ENCODE peak calls at places on chromosomes 1 and 21, in four cellular contexts. P is GM12878, B is HepG2, R is SK-N-SH. S is an unnamed sample.

GRCh38 chr1:10054465-10054864 is 21.7 kb downstream of the UBE4B start:
- DNase-seq in P (no peak), R (no peak), B (no peak), S (no peak)

GRCh38 chr1:90936061-90936460 is 85.8 kb downstream of the ZNF644 start:
- DNase-seq in R (no peak), B (no peak), P (no peak), S (no peak)

GRCh38 chr21:14773777-14774345 is 227.7 kb upstream of the SAMSN1 start:
- DNase-seq in R (peak; percentile 1), B (peak; percentile 30), P (no peak), S (peak; percentile 90)

GRCh38 chr1:24364605-24364974 is 45.4 kb downstream of the GRHL3 start:
- DNase-seq in P (no peak), B (no peak), R (no peak), S (no peak)

GRCh38 chr21:38804030-38804616 is 1.6 kb upstream of the ETS2 start:
- DNase-seq in B (no peak), P (no peak), R (no peak), S (no peak)

GRCh38 chr21:41726970-41727783 is 39.7 kb downstream of the RIPK4 start:
- DNase-seq in B (peak; percentile 48), P (no peak), R (no peak), S (no peak)

GRCh38 chr1:201111672-201112071 is 554 bp downstream of the CACNA1S start:
- DNase-seq in B (no peak), R (no peak), P (no peak), S (no peak)

GRCh38 chr1:235009074-235009473 is 119.6 kb downstream of the TOMM20 start:
- DNase-seq in P (peak; percentile 81), R (no peak), B (no peak), S (no peak)

GRCh38 chr1:29325675-29326074 is 89.4 kb downstream of the PTPRU start:
- DNase-seq in P (no peak), R (peak; percentile 72), B (no peak), S (no peak)

GRCh38 chr1:48789903-48790302 is 13.2 kb upstream of the BEND5 start:
- DNase-seq in P (no peak), R (no peak), B (no peak), S (no peak)

GRCh38 chr1:244273845-244274619 is 177.7 kb downstream of the ADSS2 start:
- DNase-seq in B (no peak), R (no peak), P (no peak), S (peak; percentile 81)

GRCh38 chr1:22132517-22133235 is 10.2 kb downstream of the WNT4 start:
- DNase-seq in P (no peak), B (no peak), R (no peak), S (no peak)

GRCh38 chr1:54781023-54781723 is 16.9 kb upstream of the PARS2 start:
- DNase-seq in P (no peak), B (no peak), R (no peak), S (no peak)

GRCh38 chr21:36061445-36061844 is 1.1 kb upstream of the SETD4 start:
- DNase-seq in B (no peak), P (no peak), R (no peak), S (no peak)

GRCh38 chr1:156748670-156749428 is 2.6 kb downstream of the HDGF start:
- DNase-seq in B (peak; percentile 50), P (no peak), R (no peak), S (peak; percentile 73)

GRCh38 chr1:43152866-43153265 is 19.2 kb downstream of the EBNA1BP2 start:
- DNase-seq in R (no peak), P (no peak), B (no peak), S (no peak)

GRCh38 chr1:201702936-201703335 is 126.0 kb upstream of the IPO9 start:
- DNase-seq in P (no peak), B (no peak), R (peak; percentile 82), S (peak; percentile 39)

GRCh38 chr1:243508303-243508713 is 252.5 kb downstream of the SDCCAG8 start:
- DNase-seq in P (no peak), R (no peak), B (no peak), S (no peak)

GRCh38 chr1:171984850-171985485 is 143.7 kb downstream of the DNM3 start:
- DNase-seq in P (no peak), B (peak; percentile 40), R (peak; percentile 19), S (peak; percentile 23)

GRCh38 chr1:33055210-33055991 is 18.7 kb upstream of the AK2 start:
- DNase-seq in R (peak; percentile 85), B (peak; percentile 88), P (peak; percentile 15), S (peak; percentile 81)

GRCh38 chr1:11882814-11883538 is 24.2 kb upstream of the NPPB start:
- DNase-seq in R (peak; percentile 78), B (peak; percentile 40), P (no peak), S (peak; percentile 98)

GRCh38 chr1:25867210-25867991 is 8.1 kb downstream of the PAQR7 start:
- DNase-seq in B (peak; percentile 65), P (no peak), R (no peak), S (no peak)
- TF ChIP-seq REST in B (no peak), P (no peak), R (no peak), S (no peak)

DNA sequence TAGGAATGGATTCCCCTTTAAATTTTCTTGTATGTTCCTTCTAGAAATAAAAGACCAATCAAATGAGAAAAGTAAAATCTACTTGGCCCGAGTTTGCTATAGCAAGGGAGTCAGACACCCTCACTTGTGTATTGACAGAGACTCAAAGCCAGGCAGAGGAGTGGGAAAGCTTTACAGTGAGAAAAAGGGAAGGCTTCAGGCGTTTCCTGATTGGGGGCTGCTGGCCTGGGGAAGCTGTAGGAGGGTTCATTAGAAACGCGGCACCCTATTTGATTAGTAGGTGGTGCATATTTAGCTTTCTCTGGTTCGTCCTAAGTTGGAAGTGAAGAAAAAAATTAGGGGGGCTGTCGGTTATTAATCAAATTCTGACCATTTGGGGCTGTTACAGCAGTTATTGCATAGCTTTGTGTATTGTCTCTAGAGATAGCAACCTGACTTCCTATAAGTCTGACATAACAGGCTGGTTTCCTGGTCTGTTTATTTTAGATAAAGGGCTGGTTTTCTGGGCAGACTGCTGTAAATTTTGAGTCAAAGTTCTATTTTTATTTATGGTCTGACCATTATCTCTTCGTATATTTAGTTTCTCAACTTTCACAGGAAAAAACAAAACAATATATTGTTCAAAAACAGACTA is 10.0 kb downstream of the SLC25A24 start:
- DNase-seq in R (no peak), P (no peak), B (no peak), S (peak; percentile 55)
- TF ChIP-seq TAF1 in R (no peak), P (no peak), B (no peak), S (no peak)

DNA sequence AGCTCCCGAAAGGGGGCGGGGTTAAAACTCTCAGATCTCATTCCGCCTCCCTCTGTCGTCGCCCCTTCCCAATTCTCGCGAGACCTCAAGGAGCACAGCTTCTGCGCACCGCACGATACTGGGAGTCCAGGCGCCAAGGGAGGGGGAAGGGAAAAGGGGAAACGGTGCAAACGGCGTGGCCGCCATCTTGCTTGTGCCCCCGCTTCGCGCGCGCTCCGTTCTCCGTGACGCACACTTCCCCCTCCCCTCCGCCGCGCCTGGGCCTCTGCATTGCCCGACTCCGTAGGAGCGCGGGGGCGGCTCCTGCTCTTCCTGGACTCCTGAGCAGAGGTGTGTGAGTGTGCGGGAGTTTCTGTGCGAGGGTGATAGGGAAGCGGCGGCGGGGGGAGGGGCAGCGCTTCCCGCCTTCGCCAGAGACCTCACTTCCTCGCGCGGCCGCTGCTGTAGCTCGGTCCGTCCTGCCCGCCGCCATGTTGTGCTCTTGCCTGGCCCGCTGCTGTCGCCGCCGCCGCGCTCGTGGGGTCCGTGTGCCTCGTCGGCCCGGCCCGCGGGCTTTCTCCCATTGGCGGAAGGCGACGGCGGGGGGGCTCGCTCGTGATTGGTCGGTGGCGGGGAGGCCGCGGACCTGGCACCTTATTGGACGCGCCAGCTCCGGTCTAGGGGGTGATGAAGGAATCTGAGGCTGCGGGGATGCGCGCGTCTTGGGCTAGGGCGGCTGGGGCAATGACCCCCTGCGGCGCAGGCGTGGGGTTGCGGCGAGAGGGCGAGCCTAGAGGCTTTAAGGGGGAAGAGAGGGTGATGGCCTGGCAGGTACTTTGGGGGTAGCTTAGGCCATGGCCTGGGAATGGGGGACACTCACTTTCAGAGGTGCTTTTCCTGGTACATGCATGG is at the start of gene NFYC:
- DNase-seq in B (peak; percentile 99), R (peak; percentile 96), P (peak; percentile 94), S (peak; percentile 99)
- TF ChIP-seq REST in B (peak; percentile 61), R (peak; percentile 50), P (no peak), S (peak; percentile 69)

GRCh38 chr1:209425959-209426358 is 157.6 kb upstream of the CAMK1G start:
- DNase-seq in P (no peak), B (no peak), R (no peak), S (no peak)

GRCh38 chr1:209427811-209428210 is 155.7 kb upstream of the CAMK1G start:
- DNase-seq in R (no peak), P (no peak), B (no peak), S (no peak)

GRCh38 chr1:209427277-209427676 is 156.2 kb upstream of the CAMK1G start:
- DNase-seq in P (no peak), B (no peak), R (no peak), S (no peak)

GRCh38 chr1:209430107-209430506 is 153.4 kb upstream of the CAMK1G start:
- DNase-seq in B (no peak), P (no peak), R (no peak), S (no peak)

DNA sequence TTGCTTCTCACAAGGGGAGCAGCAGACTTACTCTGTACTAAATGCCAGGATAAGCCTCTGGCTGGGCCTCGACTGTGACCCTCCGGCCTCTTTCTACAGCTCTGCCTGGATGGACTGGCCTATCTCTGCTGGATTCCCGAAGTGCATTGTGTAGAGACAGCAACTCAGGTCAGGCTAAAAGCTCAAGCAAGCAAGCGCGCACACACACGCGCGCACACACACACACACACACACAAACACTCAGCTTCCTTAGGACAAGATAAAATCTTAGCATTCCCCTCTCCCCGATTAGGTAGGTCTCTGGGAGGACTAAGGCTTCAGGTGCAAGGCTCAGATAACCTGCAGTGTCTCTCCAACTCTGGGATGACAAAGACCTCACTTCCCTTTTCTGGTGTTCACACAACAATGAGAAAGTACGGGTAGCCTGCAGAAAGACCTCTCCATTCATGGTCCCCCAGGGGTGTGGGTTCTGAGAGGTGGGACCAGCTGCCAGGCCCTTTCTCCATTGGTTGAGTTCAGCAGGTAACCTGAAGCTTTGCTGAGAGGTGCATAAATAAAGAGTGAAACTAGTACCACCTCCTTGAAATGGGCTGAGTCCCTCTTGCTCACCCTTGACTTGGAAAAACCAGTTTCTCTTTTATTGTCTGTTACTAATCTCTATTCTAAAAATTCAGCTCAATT is 155.1 kb upstream of the CAMK1G start:
- DNase-seq in B (no peak), R (no peak), P (no peak), S (no peak)
- TF ChIP-seq TAF1 in B (no peak), R (no peak), P (no peak), S (no peak)

GRCh38 chr1:212271234-212271633 is 14.0 kb upstream of the PPP2R5A start:
- DNase-seq in P (no peak), R (no peak), B (no peak), S (no peak)
- TF ChIP-seq REST in P (no peak), R (no peak), B (no peak), S (no peak)